ENCODE peak calls at places on chromosome 7, in six cellular contexts. Y is A549, S is sigmoid colon, O is tibial nerve, T is upper lobe of left lung, A is SK-N-SH. G is an unnamed sample.

GRCh38 chr7:55432937-55433784 is 68.0 kb downstream of the LANCL2 start:
- DNase-seq in S (no peak), T (no peak), A (peak), Y (peak), O (no peak), G (no peak)

GRCh38 chr7:16727736-16728135 is 25.8 kb upstream of the TSPAN13 start:
- DNase-seq in S (no peak), A (no peak), Y (no peak), T (no peak), O (no peak), G (no peak)

GRCh38 chr7:47610506-47611044 is 28.7 kb upstream of the TNS3 start:
- DNase-seq in S (no peak), O (peak), Y (peak), T (no peak), A (no peak), G (no peak)

GRCh38 chr7:22357311-22358175 is 589 bp upstream of the RAPGEF5 start:
- DNase-seq in A (no peak), T (no peak), S (no peak), Y (peak), O (no peak), G (peak)

GRCh38 chr7:47600199-47601118 is 18.5 kb upstream of the TNS3 start:
- DNase-seq in O (no peak), A (no peak), S (no peak), Y (no peak), T (no peak), G (no peak)

GRCh38 chr7:131329176-131329570 is 1.5 kb downstream of the MKLN1 start:
- DNase-seq in A (no peak), O (peak), T (no peak), Y (peak), S (no peak), G (no peak)

GRCh38 chr7:128304212-128304611 is 39.5 kb downstream of the RBM28 start:
- DNase-seq in Y (no peak), A (no peak), S (no peak), O (no peak), T (no peak), G (no peak)

GRCh38 chr7:100694196-100694745 is at the start of gene GIGYF1:
- DNase-seq in S (peak), T (peak), A (peak), Y (peak), O (peak), G (peak)

GRCh38 chr7:81607987-81608386 is 161.9 kb downstream of the HGF start:
- DNase-seq in O (no peak), T (no peak), A (no peak), Y (no peak), S (no peak), G (no peak)

DNA sequence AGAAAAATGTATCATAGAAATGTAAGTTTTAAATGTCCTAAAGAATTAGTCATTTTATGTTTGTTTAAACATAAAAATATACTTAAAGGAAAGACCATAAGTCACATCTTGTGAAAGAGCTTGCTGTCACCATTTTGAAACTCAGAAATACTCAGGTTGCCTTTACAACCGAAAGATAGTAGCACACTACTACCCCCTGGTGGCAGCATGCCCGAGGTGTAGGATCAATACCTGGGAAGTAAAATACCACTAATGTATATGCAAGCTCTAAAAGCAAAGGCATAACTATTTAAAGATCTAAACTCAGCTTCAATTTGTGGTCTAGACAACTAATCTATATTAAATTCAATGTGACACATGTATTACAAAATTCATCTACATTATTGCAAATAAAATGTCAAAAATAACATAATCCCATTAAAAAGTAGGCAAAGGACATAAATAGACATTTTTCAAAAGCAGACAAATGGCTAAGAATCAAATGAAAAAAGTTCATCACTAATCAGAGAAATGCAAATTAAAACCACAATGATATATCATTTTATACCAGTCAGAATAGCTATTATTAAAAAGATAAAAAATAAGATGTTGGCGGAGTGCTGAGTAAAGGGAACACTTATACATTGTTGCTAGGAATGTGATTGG is 47.7 kb upstream of the FGL2 start:
- DNase-seq in T (peak), A (peak), Y (peak), O (peak), S (no peak), G (peak)
- H3K27ac ChIP-seq in T (no peak), A (no peak), Y (no peak), O (no peak), S (no peak), G (no peak)

DNA sequence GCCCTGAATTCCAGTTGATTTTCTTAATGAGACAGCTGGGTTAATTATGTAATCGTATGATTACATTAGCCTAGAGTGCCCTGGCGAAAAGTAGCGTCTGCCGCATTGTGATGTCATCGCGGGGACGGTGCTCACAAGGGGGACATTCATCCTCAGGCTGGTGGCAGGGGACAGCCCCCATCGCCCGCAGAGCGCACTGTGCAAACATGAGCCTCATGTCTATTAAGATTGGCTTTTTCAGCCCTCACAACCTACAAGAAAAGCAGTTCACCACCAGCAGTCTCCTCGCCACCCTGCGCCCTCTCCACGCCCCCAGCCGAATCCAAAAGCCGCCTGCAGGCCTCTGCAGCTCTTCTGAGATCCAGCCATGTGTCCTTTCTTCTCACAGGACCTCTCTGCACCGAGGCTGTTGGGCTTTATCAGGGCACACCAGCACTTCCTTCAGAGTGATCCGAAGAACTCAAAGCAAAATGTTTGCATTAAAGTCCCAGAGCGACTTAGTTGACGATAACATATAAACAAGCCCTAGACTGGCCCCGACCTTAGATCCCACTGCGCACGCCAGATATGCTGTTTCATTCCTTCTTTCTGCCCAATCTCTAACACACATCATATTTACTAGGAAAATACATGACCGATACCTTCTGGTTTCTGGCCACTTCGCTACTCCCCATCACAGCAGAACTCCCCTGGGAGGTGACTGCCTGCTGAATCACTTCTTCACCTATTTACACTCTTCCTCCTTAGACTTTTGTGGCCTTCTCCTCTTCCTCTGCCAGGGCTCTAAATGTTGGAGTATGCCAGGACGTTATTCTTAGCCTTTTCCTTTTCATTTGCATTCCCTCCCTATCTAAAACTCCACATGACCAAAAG is 206.1 kb upstream of the SH2B2 start:
- DNase-seq in T (no peak), S (no peak), Y (no peak), O (no peak), A (no peak), G (no peak)
- TF ChIP-seq EP300 in T (no peak), S (no peak), Y (no peak), O (no peak), A (no peak), G (no peak)

GRCh38 chr7:822692-823276 is 9.5 kb upstream of the SUN1 start:
- DNase-seq in S (peak), O (no peak), Y (no peak), A (no peak), T (no peak), G (no peak)

GRCh38 chr7:818031-818699 is 14.1 kb upstream of the SUN1 start:
- DNase-seq in S (peak), O (no peak), A (no peak), T (no peak), Y (peak), G (no peak)

GRCh38 chr7:821688-822087 is 10.6 kb upstream of the SUN1 start:
- DNase-seq in T (no peak), O (no peak), Y (no peak), S (peak), A (peak), G (no peak)

GRCh38 chr7:823639-824038 is 8.6 kb upstream of the SUN1 start:
- DNase-seq in Y (no peak), A (peak), S (peak), O (no peak), T (no peak), G (no peak)

GRCh38 chr7:820341-820740 is 11.9 kb upstream of the SUN1 start:
- DNase-seq in T (no peak), A (no peak), S (no peak), O (no peak), Y (no peak), G (no peak)
- H3K27ac ChIP-seq in T (no peak), A (no peak), S (no peak), O (no peak), Y (no peak), G (peak)

DNA sequence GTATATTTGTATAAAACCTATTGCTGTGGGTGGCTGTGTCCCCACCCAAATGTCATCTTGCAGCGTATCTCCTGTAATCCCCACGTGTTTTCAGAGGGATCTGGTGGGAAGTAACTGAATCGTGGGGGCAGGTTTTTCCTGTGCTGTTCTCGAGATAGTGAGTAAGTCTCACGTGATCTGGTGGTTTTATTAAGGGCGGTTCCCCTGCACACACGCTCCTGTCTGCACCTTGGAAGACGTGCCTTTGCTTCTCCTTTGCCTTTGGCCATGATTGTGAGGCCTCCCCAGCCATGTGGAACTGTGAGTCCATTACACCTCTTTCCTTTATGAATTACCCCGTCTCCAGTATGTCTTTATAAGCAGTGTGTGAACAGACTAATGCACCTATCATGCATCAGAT is 97.6 kb downstream of the DYNC2I1 start:
- DNase-seq in A (no peak), S (no peak), T (no peak), O (no peak), Y (no peak), G (no peak)
- TF ChIP-seq EP300 in A (no peak), S (no peak), T (no peak), O (no peak), Y (no peak), G (no peak)

GRCh38 chr7:135748770-135749169 is at the start of gene FAM180A:
- DNase-seq in Y (no peak), T (no peak), S (peak), O (peak), A (no peak), G (peak)
- H3K27ac ChIP-seq in Y (no peak), T (peak), S (peak), O (peak), A (no peak), G (peak)

GRCh38 chr7:24763303-24763901 is 6.1 kb upstream of the GSDME start:
- DNase-seq in T (no peak), Y (no peak), S (no peak), O (no peak), A (no peak), G (no peak)
- TF ChIP-seq EP300 in T (no peak), Y (no peak), S (no peak), O (no peak), A (no peak), G (no peak)

GRCh38 chr7:432933-433332 is 86.7 kb downstream of the PDGFA start:
- DNase-seq in S (no peak), A (no peak), T (no peak), O (no peak), Y (no peak), G (no peak)

GRCh38 chr7:433558-433957 is 86.1 kb downstream of the PDGFA start:
- DNase-seq in T (no peak), Y (no peak), O (no peak), S (no peak), A (no peak), G (no peak)

GRCh38 chr7:431658-432111 is 88.0 kb downstream of the PDGFA start:
- DNase-seq in S (no peak), T (no peak), Y (no peak), O (no peak), A (no peak), G (no peak)

GRCh38 chr7:431041-431440 is 88.6 kb downstream of the PDGFA start:
- DNase-seq in A (no peak), S (no peak), Y (no peak), O (no peak), T (no peak), G (no peak)

DNA sequence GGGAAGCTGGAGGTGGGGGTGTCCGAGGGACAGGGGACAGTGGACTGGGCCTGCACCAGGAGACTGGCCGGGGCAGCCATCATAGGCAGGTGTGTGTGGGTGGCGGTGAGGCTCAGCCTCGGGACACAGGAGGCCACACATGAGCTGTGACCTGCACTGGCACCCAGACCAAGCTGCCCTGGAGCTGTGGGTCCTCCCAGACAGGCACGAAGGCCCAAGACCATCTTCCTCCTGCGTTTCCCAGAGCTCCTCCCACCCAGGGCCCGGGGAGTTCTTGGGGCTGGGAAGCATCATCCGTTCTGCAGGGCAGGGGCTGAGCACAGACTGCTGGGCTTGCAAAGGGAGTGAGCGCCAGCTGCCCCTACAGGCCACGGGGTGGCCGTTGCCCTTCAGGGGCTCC is 87.4 kb downstream of the PDGFA start:
- DNase-seq in Y (no peak), A (no peak), S (no peak), O (no peak), T (no peak), G (no peak)
- H3K27ac ChIP-seq in Y (no peak), A (no peak), S (no peak), O (no peak), T (no peak), G (no peak)

DNA sequence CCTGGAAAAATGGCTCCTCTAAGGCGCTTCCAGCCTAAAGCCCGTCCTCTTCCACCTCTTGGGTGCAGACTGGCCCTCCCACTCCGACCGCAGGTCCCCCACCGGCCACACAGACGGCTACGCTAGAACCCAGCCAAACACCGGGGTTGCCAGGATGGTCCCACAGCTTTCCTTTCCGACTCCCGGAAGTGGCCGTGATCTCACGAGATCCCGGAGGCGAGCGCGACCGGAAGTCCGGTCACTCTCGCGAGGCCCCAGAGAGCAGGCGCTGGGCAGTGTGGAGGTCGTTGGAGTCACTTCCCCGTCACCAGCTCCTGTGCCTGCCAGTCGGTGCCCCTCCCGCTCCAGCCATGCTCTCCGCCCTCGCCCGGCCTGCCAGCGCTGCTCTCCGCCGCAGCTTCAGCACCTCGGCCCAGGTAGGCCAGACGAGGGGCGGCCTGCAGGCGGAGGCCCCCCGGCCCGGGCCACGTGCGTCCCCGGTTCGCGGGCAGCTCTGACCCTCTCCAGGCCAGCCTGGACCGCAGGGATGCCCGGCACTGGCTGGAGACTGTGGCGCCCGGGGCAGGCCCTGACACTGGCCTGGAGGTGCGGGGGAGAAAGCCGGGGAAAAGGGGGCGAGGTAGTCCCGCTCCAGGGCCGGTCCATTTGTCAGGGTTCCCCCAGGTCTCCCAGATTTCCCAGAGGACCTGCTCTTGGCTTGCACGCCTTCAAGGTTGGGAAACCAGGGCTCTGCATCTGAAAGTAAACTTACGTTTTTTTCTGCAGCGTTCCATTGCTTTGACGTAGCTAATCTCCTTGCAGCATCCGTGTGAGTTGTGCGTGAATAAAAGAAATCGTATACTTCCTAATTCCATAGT is at the start of the genes MDH2 and STYXL1:
- DNase-seq in T (peak), S (peak), O (peak), A (peak), Y (peak), G (peak)
- TF ChIP-seq EP300 in T (no peak), S (no peak), O (peak), A (no peak), Y (no peak), G (no peak)

GRCh38 chr7:18975276-18975675 is 142.2 kb downstream of the TWIST1 start:
- DNase-seq in O (no peak), Y (no peak), A (no peak), T (no peak), S (no peak), G (no peak)

GRCh38 chr7:18976715-18977466 is 140.5 kb downstream of the TWIST1 start:
- DNase-seq in Y (no peak), T (no peak), O (no peak), S (no peak), A (no peak), G (no peak)

GRCh38 chr7:18975689-18976280 is 141.7 kb downstream of the TWIST1 start:
- DNase-seq in O (no peak), S (no peak), A (no peak), Y (no peak), T (no peak), G (no peak)

GRCh38 chr7:18978108-18978495 is 139.3 kb downstream of the TWIST1 start:
- DNase-seq in O (no peak), S (no peak), T (no peak), Y (no peak), A (no peak), G (no peak)

DNA sequence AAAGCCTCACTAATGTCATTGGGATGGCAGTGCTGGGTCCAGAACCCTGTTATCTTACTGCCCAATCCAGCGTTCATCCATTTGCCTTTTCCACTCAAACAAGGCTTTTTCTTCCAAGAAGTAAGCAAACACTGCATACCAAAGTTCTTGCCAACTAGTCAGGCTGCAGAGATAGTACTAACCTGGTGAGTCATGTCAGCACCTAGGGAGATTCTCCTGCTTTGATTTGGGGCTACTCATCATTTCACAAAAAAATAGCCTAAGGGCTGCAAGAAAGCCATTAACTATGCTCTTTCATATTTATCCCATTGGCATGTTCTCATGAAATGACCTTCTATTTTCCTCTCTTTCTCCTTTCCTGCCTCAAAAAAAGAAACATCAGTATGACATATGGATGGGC is 142.6 kb downstream of the TWIST1 start:
- DNase-seq in T (no peak), A (no peak), Y (no peak), S (no peak), O (no peak), G (no peak)
- H3K27ac ChIP-seq in T (no peak), A (peak), Y (no peak), S (no peak), O (no peak), G (no peak)

G was measured in transverse colon.